ENCODE peak calls at places on chromosomes 11 and 22, in five cellular contexts. One of them, this sample, is unnamed.

GRCh38 chr22:27107824-27108223 is 450.4 kb downstream of the MIAT start:
- DNase-seq in MM.1S: no peak
- DNase-seq in cardiac fibroblast: peak
- DNase-seq in GM06990: no peak
- DNase-seq in cardiac muscle cell: peak
- DNase-seq in this sample: no peak

GRCh38 chr22:50306753-50307749 is at the start of gene PLXNB2:
- DNase-seq in MM.1S: peak
- DNase-seq in cardiac fibroblast: peak
- DNase-seq in GM06990: peak
- DNase-seq in cardiac muscle cell: peak
- DNase-seq in this sample: peak

GRCh38 chr22:31538815-31539214 is 42.5 kb downstream of the SFI1 start:
- DNase-seq in MM.1S: no peak
- DNase-seq in cardiac fibroblast: no peak
- DNase-seq in GM06990: no peak
- DNase-seq in cardiac muscle cell: no peak
- DNase-seq in this sample: no peak

GRCh38 chr11:121603316-121603715 is 150.5 kb upstream of the SORL1-AS1 start:
- DNase-seq in MM.1S: no peak
- DNase-seq in cardiac fibroblast: no peak
- DNase-seq in GM06990: no peak
- DNase-seq in cardiac muscle cell: no peak
- DNase-seq in this sample: no peak

GRCh38 chr11:75429902-75430691 is 2.9 kb downstream of the KLHL35 start:
- DNase-seq in MM.1S: no peak
- DNase-seq in cardiac fibroblast: peak
- DNase-seq in GM06990: peak
- DNase-seq in cardiac muscle cell: peak
- DNase-seq in this sample: no peak

GRCh38 chr22:30212363-30212995 is 34.1 kb downstream of the LIF start:
- DNase-seq in MM.1S: no peak
- DNase-seq in cardiac fibroblast: peak
- DNase-seq in GM06990: no peak
- DNase-seq in cardiac muscle cell: peak
- DNase-seq in this sample: no peak

GRCh38 chr11:79486239-79486984 is 45.6 kb upstream of the TENM4 start:
- DNase-seq in MM.1S: peak
- DNase-seq in cardiac fibroblast: no peak
- DNase-seq in GM06990: no peak
- DNase-seq in cardiac muscle cell: no peak
- DNase-seq in this sample: no peak

GRCh38 chr22:31496735-31497146 is 405 bp downstream of the SFI1 start:
- DNase-seq in MM.1S: no peak
- DNase-seq in cardiac fibroblast: no peak
- DNase-seq in GM06990: no peak
- DNase-seq in cardiac muscle cell: peak
- DNase-seq in this sample: no peak

GRCh38 chr11:16555956-16556355 is 182.5 kb upstream of the C11orf58 start:
- DNase-seq in MM.1S: no peak
- DNase-seq in cardiac fibroblast: no peak
- DNase-seq in GM06990: no peak
- DNase-seq in cardiac muscle cell: no peak
- DNase-seq in this sample: no peak

GRCh38 chr22:43446881-43447280 is 35.1 kb downstream of the MPPED1 start:
- DNase-seq in MM.1S: no peak
- DNase-seq in cardiac fibroblast: no peak
- DNase-seq in GM06990: no peak
- DNase-seq in cardiac muscle cell: no peak
- DNase-seq in this sample: no peak

GRCh38 chr11:7673724-7674434 is 579 bp upstream of the CYB5R2 start:
- DNase-seq in MM.1S: no peak
- DNase-seq in cardiac fibroblast: peak
- DNase-seq in GM06990: peak
- DNase-seq in cardiac muscle cell: peak
- DNase-seq in this sample: no peak

GRCh38 chr11:8038393-8038792 is 42.6 kb upstream of the TUB start:
- DNase-seq in MM.1S: no peak
- DNase-seq in cardiac fibroblast: no peak
- DNase-seq in GM06990: no peak
- DNase-seq in cardiac muscle cell: no peak
- DNase-seq in this sample: no peak

GRCh38 chr11:76153609-76153949 is 52.7 kb downstream of the WNT11 start:
- DNase-seq in MM.1S: no peak
- DNase-seq in cardiac fibroblast: peak
- DNase-seq in GM06990: no peak
- DNase-seq in cardiac muscle cell: peak
- DNase-seq in this sample: no peak

GRCh38 chr11:125679397-125679796 is 1.2 kb downstream of the ACRV1 start:
- DNase-seq in MM.1S: no peak
- DNase-seq in cardiac fibroblast: peak
- DNase-seq in GM06990: no peak
- DNase-seq in cardiac muscle cell: peak
- DNase-seq in this sample: no peak

GRCh38 chr11:86784247-86784681 is 16.1 kb upstream of the PRSS23 start:
- DNase-seq in MM.1S: no peak
- DNase-seq in cardiac fibroblast: no peak
- DNase-seq in GM06990: no peak
- DNase-seq in cardiac muscle cell: no peak
- DNase-seq in this sample: no peak

GRCh38 chr22:20132686-20133246 is 1.2 kb downstream of the ZDHHC8 start:
- DNase-seq in MM.1S: no peak
- DNase-seq in cardiac fibroblast: no peak
- DNase-seq in GM06990: no peak
- DNase-seq in cardiac muscle cell: no peak
- DNase-seq in this sample: no peak

GRCh38 chr11:96162816-96163499 is 180.0 kb downstream of the MAML2 start:
- DNase-seq in MM.1S: no peak
- DNase-seq in cardiac fibroblast: peak
- DNase-seq in GM06990: no peak
- DNase-seq in cardiac muscle cell: peak
- DNase-seq in this sample: no peak

GRCh38 chr11:58530236-58530635 is 22.3 kb upstream of the OR5B21 start:
- DNase-seq in MM.1S: no peak
- DNase-seq in cardiac fibroblast: no peak
- DNase-seq in GM06990: no peak
- DNase-seq in cardiac muscle cell: no peak
- DNase-seq in this sample: no peak

GRCh38 chr11:73464347-73464746 is 88.1 kb downstream of the RELT start:
- DNase-seq in MM.1S: no peak
- DNase-seq in cardiac fibroblast: no peak
- DNase-seq in GM06990: no peak
- DNase-seq in cardiac muscle cell: peak
- DNase-seq in this sample: no peak

GRCh38 chr22:11253000-11253511 is 4274.9 kb upstream of the OR11H1 start:
- DNase-seq in MM.1S: no peak
- DNase-seq in cardiac fibroblast: no peak
- DNase-seq in GM06990: no peak
- DNase-seq in cardiac muscle cell: no peak
- DNase-seq in this sample: no peak

GRCh38 chr11:17164361-17165246 is 43.2 kb downstream of the PIK3C2A start:
- DNase-seq in MM.1S: peak
- DNase-seq in cardiac fibroblast: peak
- DNase-seq in GM06990: no peak
- DNase-seq in cardiac muscle cell: no peak
- DNase-seq in this sample: no peak

GRCh38 chr11:3823303-3823702 is 14.9 kb downstream of the PGAP2 start:
- DNase-seq in MM.1S: no peak
- DNase-seq in cardiac fibroblast: peak
- DNase-seq in GM06990: no peak
- DNase-seq in cardiac muscle cell: peak
- DNase-seq in this sample: no peak

GRCh38 chr11:80831374-80831773 is 1390.5 kb upstream of the TENM4 start:
- DNase-seq in MM.1S: no peak
- DNase-seq in cardiac fibroblast: no peak
- DNase-seq in GM06990: no peak
- DNase-seq in cardiac muscle cell: no peak
- DNase-seq in this sample: no peak

GRCh38 chr11:117299351-117300300 is 8.5 kb downstream of the BACE1-AS start:
- DNase-seq in MM.1S: no peak
- DNase-seq in cardiac fibroblast: no peak
- DNase-seq in GM06990: no peak
- DNase-seq in cardiac muscle cell: no peak
- DNase-seq in this sample: no peak

GRCh38 chr22:36191106-36191836 is 10.3 kb downstream of the APOL4 start:
- DNase-seq in MM.1S: no peak
- DNase-seq in cardiac fibroblast: peak
- DNase-seq in GM06990: no peak
- DNase-seq in cardiac muscle cell: peak
- DNase-seq in this sample: no peak

GRCh38 chr11:131511794-131512193 is 141.4 kb downstream of the NTM start:
- DNase-seq in MM.1S: peak
- DNase-seq in cardiac fibroblast: peak
- DNase-seq in GM06990: no peak
- DNase-seq in cardiac muscle cell: peak
- DNase-seq in this sample: no peak

GRCh38 chr11:87150936-87151335 is 113.2 kb downstream of the TMEM135 start:
- DNase-seq in MM.1S: no peak
- DNase-seq in cardiac fibroblast: peak
- DNase-seq in GM06990: no peak
- DNase-seq in cardiac muscle cell: peak
- DNase-seq in this sample: no peak

GRCh38 chr22:29009148-29009547 is 52.5 kb downstream of the C22orf31 start:
- DNase-seq in MM.1S: no peak
- DNase-seq in cardiac fibroblast: peak
- DNase-seq in GM06990: no peak
- DNase-seq in cardiac muscle cell: peak
- DNase-seq in this sample: no peak

DNA sequence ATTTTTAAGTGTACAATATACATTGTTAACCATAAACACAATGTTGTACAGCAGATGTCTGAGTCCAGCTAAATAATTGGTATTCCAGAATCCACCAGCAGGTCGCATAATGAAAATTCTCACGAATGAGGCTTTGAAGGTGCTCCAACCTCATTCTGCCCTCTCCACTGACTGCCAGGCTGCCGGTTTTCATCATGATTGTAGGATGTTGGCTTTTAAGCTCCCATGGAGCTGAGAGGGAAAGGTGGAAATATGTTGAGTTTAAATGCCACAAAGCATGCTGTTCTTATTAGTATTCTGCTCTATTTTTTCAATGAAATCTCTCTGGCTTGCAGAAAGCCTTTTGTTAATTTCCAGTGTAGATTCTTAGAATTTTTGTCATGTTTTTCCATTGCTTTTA is 337.2 kb upstream of the DDI1 start:
- DNase-seq in MM.1S: no peak
- DNase-seq in cardiac fibroblast: peak
- DNase-seq in GM06990: no peak
- DNase-seq in cardiac muscle cell: peak
- DNase-seq in this sample: no peak
- TF ChIP-seq CTCF in MM.1S: no peak
- TF ChIP-seq CTCF in cardiac fibroblast: no peak
- TF ChIP-seq CTCF in GM06990: no peak
- TF ChIP-seq CTCF in cardiac muscle cell: no peak
- TF ChIP-seq CTCF in this sample: no peak

GRCh38 chr11:69154211-69154913 is 1.4 kb upstream of the SMIM38 start:
- DNase-seq in MM.1S: no peak
- DNase-seq in cardiac fibroblast: no peak
- DNase-seq in GM06990: no peak
- DNase-seq in cardiac muscle cell: no peak
- DNase-seq in this sample: no peak

GRCh38 chr11:69154938-69155301 is 815 bp upstream of the SMIM38 start:
- DNase-seq in MM.1S: no peak
- DNase-seq in cardiac fibroblast: no peak
- DNase-seq in GM06990: no peak
- DNase-seq in cardiac muscle cell: no peak
- DNase-seq in this sample: no peak

GRCh38 chr11:69156218-69156639 is 494 bp downstream of the SMIM38 start:
- DNase-seq in MM.1S: no peak
- DNase-seq in cardiac fibroblast: peak
- DNase-seq in GM06990: no peak
- DNase-seq in cardiac muscle cell: peak
- DNase-seq in this sample: no peak

GRCh38 chr11:69156673-69157155 is 979 bp downstream of the SMIM38 start:
- DNase-seq in MM.1S: no peak
- DNase-seq in cardiac fibroblast: peak
- DNase-seq in GM06990: no peak
- DNase-seq in cardiac muscle cell: peak
- DNase-seq in this sample: no peak

GRCh38 chr11:69155302-69156198 is at the start of gene SMIM38:
- DNase-seq in MM.1S: no peak
- DNase-seq in cardiac fibroblast: no peak
- DNase-seq in GM06990: peak
- DNase-seq in cardiac muscle cell: no peak
- DNase-seq in this sample: peak
- H3K4me3 ChIP-seq in MM.1S: no peak
- H3K4me3 ChIP-seq in cardiac fibroblast: no peak
- H3K4me3 ChIP-seq in GM06990: peak
- H3K4me3 ChIP-seq in cardiac muscle cell: no peak
- H3K4me3 ChIP-seq in this sample: peak

GRCh38 chr22:33272180-33272579 is 214.0 kb upstream of the SYN3 start:
- DNase-seq in MM.1S: no peak
- DNase-seq in cardiac fibroblast: no peak
- DNase-seq in GM06990: no peak
- DNase-seq in cardiac muscle cell: no peak
- DNase-seq in this sample: no peak
- TF ChIP-seq CTCF in MM.1S: no peak
- TF ChIP-seq CTCF in cardiac fibroblast: no peak
- TF ChIP-seq CTCF in GM06990: no peak
- TF ChIP-seq CTCF in cardiac muscle cell: no peak
- TF ChIP-seq CTCF in this sample: no peak

DNA sequence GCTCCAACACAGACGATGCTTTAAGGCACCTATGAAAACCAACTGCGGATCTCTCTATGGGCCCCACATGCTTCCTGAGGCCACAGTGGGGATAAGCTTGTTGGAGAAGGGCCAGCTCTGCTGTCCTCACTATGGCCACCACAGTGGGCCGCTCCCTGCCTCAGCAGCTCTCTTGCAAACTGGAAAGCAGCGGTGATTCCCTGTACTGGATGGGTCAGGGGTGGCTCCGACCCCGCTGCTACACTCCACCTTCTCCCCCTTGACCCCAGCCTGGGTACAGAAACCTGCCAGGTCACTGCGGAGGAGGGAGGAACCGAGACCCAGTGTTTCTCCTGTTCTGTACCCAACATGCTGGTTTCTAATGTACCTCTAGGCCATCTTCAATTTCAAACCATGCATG is 403.9 kb downstream of the CTTN start:
- DNase-seq in MM.1S: no peak
- DNase-seq in cardiac fibroblast: no peak
- DNase-seq in GM06990: no peak
- DNase-seq in cardiac muscle cell: no peak
- DNase-seq in this sample: no peak
- H3K4me3 ChIP-seq in MM.1S: no peak
- H3K4me3 ChIP-seq in cardiac fibroblast: no peak
- H3K4me3 ChIP-seq in GM06990: no peak
- H3K4me3 ChIP-seq in cardiac muscle cell: no peak
- H3K4me3 ChIP-seq in this sample: no peak

DNA sequence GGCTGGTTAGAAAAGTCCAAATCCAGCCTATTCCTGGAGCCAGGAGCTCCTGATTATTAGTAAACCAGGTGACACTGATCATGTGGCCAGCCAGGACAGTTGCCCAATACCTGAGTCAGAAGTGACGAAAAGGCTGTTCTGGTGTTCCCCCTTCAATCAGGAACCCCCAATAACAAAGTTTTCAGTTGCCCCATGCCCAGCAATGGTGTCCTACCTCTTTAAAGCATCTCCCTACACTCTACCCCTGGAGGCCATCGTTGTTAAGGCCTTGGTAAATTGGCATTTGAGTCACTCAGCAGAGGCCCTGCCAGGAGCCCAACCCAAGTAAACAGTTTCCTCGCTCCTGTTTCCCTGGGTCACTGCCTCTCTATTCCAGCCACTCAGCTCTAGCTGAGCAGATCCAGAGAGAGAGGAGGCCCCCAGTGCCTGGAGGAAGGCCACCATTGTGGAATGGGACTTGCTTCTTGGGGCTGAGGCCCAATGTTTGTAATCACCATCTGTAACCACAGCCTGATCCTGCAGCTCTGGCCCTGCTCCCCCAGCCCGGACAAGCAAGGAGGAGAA is 25.0 kb downstream of the ARHGAP1 start:
- DNase-seq in MM.1S: no peak
- DNase-seq in cardiac fibroblast: peak
- DNase-seq in GM06990: no peak
- DNase-seq in cardiac muscle cell: peak
- DNase-seq in this sample: no peak
- TF ChIP-seq CTCF in MM.1S: no peak
- TF ChIP-seq CTCF in cardiac fibroblast: peak
- TF ChIP-seq CTCF in GM06990: no peak
- TF ChIP-seq CTCF in cardiac muscle cell: no peak
- TF ChIP-seq CTCF in this sample: no peak